ENCODE peak calls at places on chromosomes 13 and 19, in nine cellular contexts. K is mucosa of gallbladder; D is pancreas; T is NB4; W is C1 segment of cervical spinal cord; X is tibial nerve; G is CD8-positive, alpha-beta memory T cell; N is HT1080; J is activated T-helper 1 cell treated with Interleukin-2 at 50 U/mL for 16 hours. U is an unnamed sample.

GRCh38 chr13:101795025-101795424 is 342.6 kb downstream of the ITGBL1 start:
- DNase-seq in K (no peak), D (no peak), T (no peak), W (no peak), X (no peak), G (no peak), N (no peak), J (no peak), U (no peak)

GRCh38 chr13:110304256-110304655 is 2.7 kb downstream of the COL4A1 start:
- DNase-seq in K (no peak), D (no peak), T (no peak), W (no peak), X (no peak), G (no peak), N (peak; percentile 36), J (no peak), U (no peak)

GRCh38 chr19:4030981-4031380 is 23.4 kb downstream of the PIAS4 start:
- DNase-seq in K (no peak), D (peak; percentile 52), T (no peak), W (no peak), X (no peak), G (no peak), N (no peak), J (no peak), U (no peak)

GRCh38 chr13:27644302-27644701 is 22.6 kb downstream of the POLR1D start:
- DNase-seq in K (peak; percentile 54), D (no peak), T (peak; percentile 15), W (no peak), X (no peak), G (no peak), N (no peak), J (no peak), U (no peak)

GRCh38 chr19:45568732-45569131 is 15.9 kb downstream of the OPA3 start:
- DNase-seq in K (peak; percentile 58), D (no peak), T (no peak), W (no peak), X (no peak), G (no peak), N (peak; percentile 95), J (no peak), U (no peak)

GRCh38 chr13:30837227-30838159 is 68.6 kb upstream of the MEDAG start:
- DNase-seq in K (no peak), D (no peak), T (no peak), W (no peak), X (no peak), G (no peak), N (no peak), J (no peak), U (no peak)

GRCh38 chr19:9673912-9674668 is 810 bp downstream of the ZNF562 start:
- DNase-seq in K (no peak), D (no peak), T (no peak), W (no peak), X (no peak), G (no peak), N (peak; percentile 79), J (no peak), U (no peak)

GRCh38 chr19:37564624-37565369 is 29.8 kb downstream of the ZNF571 start:
- DNase-seq in K (no peak), D (no peak), T (peak; percentile 2), W (no peak), X (no peak), G (no peak), N (no peak), J (no peak), U (no peak)

GRCh38 chr19:45884682-45885555 is 1.0 kb downstream of the IRF2BP1 start:
- DNase-seq in K (no peak), D (peak; percentile 70), T (peak; percentile 75), W (no peak), X (no peak), G (no peak), N (no peak), J (no peak), U (no peak)

GRCh38 chr13:108304170-108305068 is 34.9 kb downstream of the TNFSF13B start:
- DNase-seq in K (no peak), D (no peak), T (no peak), W (no peak), X (no peak), G (no peak), N (no peak), J (no peak), U (no peak)

GRCh38 chr13:69820180-69820579 is 287.4 kb upstream of the ATXN8OS start:
- DNase-seq in K (no peak), D (no peak), T (no peak), W (no peak), X (no peak), G (no peak), N (no peak), J (no peak), U (no peak)

GRCh38 chr13:33235078-33235477 is 50.5 kb downstream of the STARD13 start:
- DNase-seq in K (no peak), D (no peak), T (no peak), W (no peak), X (no peak), G (no peak), N (no peak), J (no peak), U (no peak)

GRCh38 chr19:35080613-35081170 is 34.9 kb upstream of the FXYD3 start:
- DNase-seq in K (no peak), D (no peak), T (no peak), W (no peak), X (no peak), G (no peak), N (no peak), J (no peak), U (no peak)

GRCh38 chr13:112670864-112671263 is 19.0 kb upstream of the ATP11A start:
- DNase-seq in K (no peak), D (no peak), T (no peak), W (no peak), X (no peak), G (no peak), N (no peak), J (no peak), U (no peak)

GRCh38 chr19:14674764-14675163 is at the start of gene ADGRE3:
- DNase-seq in K (no peak), D (no peak), T (peak; percentile 91), W (no peak), X (no peak), G (peak; percentile 13), N (no peak), J (no peak), U (no peak)

GRCh38 chr19:2983351-2984195 is 6.2 kb downstream of the TLE6 start:
- DNase-seq in K (no peak), D (peak; percentile 73), T (peak; percentile 88), W (peak; percentile 34), X (peak; percentile 37), G (no peak), N (peak; percentile 17), J (no peak), U (no peak)

GRCh38 chr13:28171266-28171665 is 32.9 kb downstream of the PAN3 start:
- DNase-seq in K (no peak), D (no peak), T (no peak), W (no peak), X (no peak), G (no peak), N (no peak), J (no peak), U (no peak)

GRCh38 chr19:18417250-18418033 is 1.8 kb upstream of the SSBP4 start:
- DNase-seq in K (peak; percentile 70), D (peak; percentile 78), T (peak; percentile 92), W (peak; percentile 45), X (peak; percentile 63), G (no peak), N (peak; percentile 72), J (no peak), U (no peak)

GRCh38 chr13:80438521-80438920 is 97.6 kb upstream of the SPRY2 start:
- DNase-seq in K (no peak), D (no peak), T (no peak), W (no peak), X (no peak), G (no peak), N (no peak), J (no peak), U (no peak)

GRCh38 chr19:5316138-5316537 is 24.5 kb downstream of the PTPRS start:
- DNase-seq in K (no peak), D (no peak), T (no peak), W (no peak), X (no peak), G (no peak), N (no peak), J (no peak), U (no peak)

GRCh38 chr13:103188688-103189326 is 122.6 kb upstream of the SLC10A2 start:
- DNase-seq in K (no peak), D (no peak), T (peak; percentile 35), W (no peak), X (no peak), G (no peak), N (peak; percentile 32), J (no peak), U (no peak)

GRCh38 chr19:51994048-51994644 is 7.5 kb upstream of the ZNF350 start:
- DNase-seq in K (no peak), D (no peak), T (no peak), W (no peak), X (no peak), G (no peak), N (no peak), J (no peak), U (no peak)

GRCh38 chr19:57934820-57935665 is at the start of gene ZNF418:
- DNase-seq in K (peak; percentile 81), D (peak; percentile 61), T (no peak), W (peak; percentile 57), X (no peak), G (peak; percentile 50), N (no peak), J (peak; percentile 25), U (peak; percentile 14)

GRCh38 chr19:55210120-55210493 is 806 bp upstream of the PTPRH start:
- DNase-seq in K (peak; percentile 81), D (no peak), T (no peak), W (no peak), X (no peak), G (no peak), N (peak; percentile 92), J (no peak), U (no peak)

GRCh38 chr19:45581576-45581975 is 3.0 kb downstream of the OPA3 start:
- DNase-seq in K (no peak), D (no peak), T (no peak), W (no peak), X (no peak), G (no peak), N (no peak), J (no peak), U (no peak)

GRCh38 chr13:109743706-109744453 is 42.5 kb downstream of the IRS2 start:
- DNase-seq in K (no peak), D (no peak), T (peak; percentile 89), W (no peak), X (no peak), G (no peak), N (peak; percentile 84), J (no peak), U (no peak)